ENCODE peak calls at places on chromosomes 2 and 18, in ten cellular contexts. A is fibroblast of villous mesenchyme; M is activated naive CD4-positive, alpha-beta T cell treated with anti-CD3 and anti-CD28 coated beads for 36 hours; O is skeletal muscle cell; Z is sigmoid colon; B is HS-27A; G is HT1080; D is AG09309; I is NCI-H1436; W is left ventricle myocardium inferior. X is an unnamed sample.

GRCh38 chr2:54871457-54872103 is 148.1 kb downstream of the EML6 start:
- DNase-seq in A (peak), M (no peak), I (peak), B (no peak), Z (no peak), W (no peak), O (no peak), G (peak), D (peak), X (peak)

GRCh38 chr2:3323360-3324035 is 54.1 kb downstream of the EIPR1 start:
- DNase-seq in I (no peak), M (no peak), D (no peak), A (no peak), G (no peak), O (no peak), Z (peak), W (no peak), B (no peak), X (no peak)

GRCh38 chr2:162065767-162066166 is 8.2 kb downstream of the DPP4 start:
- DNase-seq in A (no peak), M (no peak), G (no peak), B (no peak), D (no peak), I (no peak), W (no peak), Z (no peak), O (no peak), X (no peak)

GRCh38 chr2:235614900-235615712 is 121.3 kb downstream of the AGAP1 start:
- DNase-seq in I (no peak), G (no peak), B (peak), Z (peak), O (peak), D (peak), A (peak), M (no peak), W (peak), X (peak)

GRCh38 chr2:8329660-8330622 is 351.9 kb upstream of the ID2 start:
- DNase-seq in M (no peak), Z (no peak), D (no peak), B (no peak), G (no peak), W (no peak), A (no peak), I (no peak), O (no peak), X (no peak)

GRCh38 chr2:101486258-101486701 is 11.4 kb upstream of the RFX8 start:
- DNase-seq in A (no peak), M (peak), D (no peak), B (no peak), W (no peak), I (no peak), Z (no peak), O (no peak), G (no peak), X (no peak)

GRCh38 chr18:2104620-2105462 is 466.5 kb downstream of the METTL4 start:
- DNase-seq in G (peak), O (no peak), B (peak), I (peak), A (peak), M (peak), D (no peak), Z (no peak), W (peak), X (peak)

GRCh38 chr18:78073275-78073674 is 823.6 kb downstream of the GALR1 start:
- DNase-seq in Z (no peak), D (no peak), G (no peak), M (no peak), O (no peak), I (no peak), A (no peak), W (no peak), B (no peak), X (no peak)

GRCh38 chr18:8783335-8783993 is 78.1 kb downstream of the MTCL1 start:
- DNase-seq in A (no peak), O (no peak), B (no peak), G (no peak), Z (no peak), W (no peak), I (no peak), M (no peak), D (no peak), X (no peak)

GRCh38 chr2:78162202-78162601 is 640.0 kb upstream of the LRRTM4 start:
- DNase-seq in W (no peak), Z (no peak), B (no peak), A (no peak), I (no peak), M (no peak), D (no peak), O (no peak), G (no peak), X (no peak)

GRCh38 chr18:9716780-9717563 is 8.9 kb downstream of the RAB31 start:
- DNase-seq in Z (peak), O (no peak), W (no peak), G (no peak), M (no peak), I (no peak), A (no peak), D (no peak), B (no peak), X (no peak)

GRCh38 chr2:216777637-216778273 is 82.1 kb downstream of the TNP1 start:
- DNase-seq in A (peak), M (peak), B (peak), O (no peak), Z (no peak), D (no peak), W (no peak), I (peak), G (peak), X (peak)

GRCh38 chr2:230693411-230693810 is 19.2 kb upstream of the CAB39 start:
- DNase-seq in A (no peak), Z (no peak), D (no peak), B (no peak), M (no peak), G (no peak), W (no peak), O (no peak), I (no peak), X (no peak)

GRCh38 chr2:42588158-42588557 is 19.7 kb downstream of the MTA3 start:
- DNase-seq in M (no peak), I (no peak), A (no peak), O (no peak), W (no peak), Z (no peak), D (no peak), G (no peak), B (no peak), X (no peak)

GRCh38 chr2:101697794-101698418 is 399 bp downstream of the MAP4K4 start:
- DNase-seq in M (no peak), A (no peak), O (no peak), W (no peak), Z (no peak), G (no peak), B (no peak), I (no peak), D (no peak), X (no peak)

GRCh38 chr2:18976112-18976961 is 382.1 kb downstream of the OSR1 start:
- DNase-seq in O (peak), M (no peak), I (peak), Z (peak), W (no peak), A (peak), B (peak), G (peak), D (peak), X (peak)

GRCh38 chr18:37385846-37386435 is 179.7 kb downstream of the CELF4 start:
- DNase-seq in B (peak), Z (no peak), W (no peak), D (no peak), A (peak), O (no peak), I (no peak), G (no peak), M (no peak), X (peak)

GRCh38 chr2:166375205-166375735 is 474 bp downstream of the SCN9A start:
- DNase-seq in W (no peak), M (no peak), B (no peak), A (peak), G (peak), O (no peak), I (no peak), D (no peak), Z (no peak), X (peak)

GRCh38 chr2:36734304-36734703 is 37.8 kb downstream of the VIT start:
- DNase-seq in D (no peak), I (no peak), O (no peak), A (peak), W (no peak), Z (no peak), G (peak), M (no peak), B (no peak), X (peak)

GRCh38 chr18:30406728-30407127 is 635.8 kb downstream of the DSC3 start:
- DNase-seq in I (no peak), A (no peak), B (no peak), G (peak), W (no peak), M (no peak), Z (no peak), D (no peak), O (peak), X (peak)

GRCh38 chr18:13178976-13179375 is 39.6 kb upstream of the LDLRAD4 start:
- DNase-seq in I (no peak), B (no peak), A (peak), D (no peak), G (peak), W (no peak), Z (no peak), O (no peak), M (no peak), X (peak)

X was measured in ELR.